ENCODE peak calls at places on chromosomes 7 and 10, in six cellular contexts. One of them, this sample, is unnamed. For H3K4me1 and H3K9me3, the result is how much of the 10 kb centered on the place peaks cover.

GRCh38 chr7:129872054-129872453 is 80.7 kb downstream of the UBE2H start:
- DNase-seq in fibroblast of lung: no peak
- DNase-seq in PC-9: no peak
- DNase-seq in neural progenitor cell: no peak
- DNase-seq in HCT116: no peak
- DNase-seq in endothelial cell of umbilical vein: no peak
- DNase-seq in this sample: no peak

GRCh38 chr10:74901240-74901827 is 74.9 kb downstream of the KAT6B start:
- DNase-seq in fibroblast of lung: no peak
- DNase-seq in HCT116: no peak
- DNase-seq in neural progenitor cell: no peak
- DNase-seq in endothelial cell of umbilical vein: no peak
- DNase-seq in PC-9: no peak
- DNase-seq in this sample: no peak

GRCh38 chr10:123884351-123884906 is 7.2 kb downstream of the CPXM2 start:
- DNase-seq in neural progenitor cell: no peak
- DNase-seq in endothelial cell of umbilical vein: no peak
- DNase-seq in fibroblast of lung: no peak
- DNase-seq in HCT116: no peak
- DNase-seq in PC-9: no peak
- DNase-seq in this sample: no peak

GRCh38 chr10:30219977-30220751 is 128.9 kb downstream of the MTPAP start:
- DNase-seq in fibroblast of lung: peak
- DNase-seq in HCT116: no peak
- DNase-seq in PC-9: peak
- DNase-seq in neural progenitor cell: peak
- DNase-seq in endothelial cell of umbilical vein: peak
- DNase-seq in this sample: peak

GRCh38 chr7:101688183-101688831 is 59.2 kb upstream of the MYL10 start:
- DNase-seq in endothelial cell of umbilical vein: peak
- DNase-seq in PC-9: peak
- DNase-seq in neural progenitor cell: peak
- DNase-seq in fibroblast of lung: peak
- DNase-seq in HCT116: peak
- DNase-seq in this sample: peak

GRCh38 chr7:113968713-113969112 is 49.9 kb upstream of the PPP1R3A start:
- DNase-seq in HCT116: no peak
- DNase-seq in PC-9: no peak
- DNase-seq in neural progenitor cell: no peak
- DNase-seq in fibroblast of lung: no peak
- DNase-seq in endothelial cell of umbilical vein: no peak
- DNase-seq in this sample: no peak

GRCh38 chr10:74058071-74058470 is 60.2 kb downstream of the VCL start:
- DNase-seq in endothelial cell of umbilical vein: peak
- DNase-seq in fibroblast of lung: no peak
- DNase-seq in neural progenitor cell: no peak
- DNase-seq in HCT116: no peak
- DNase-seq in PC-9: peak
- DNase-seq in this sample: peak

GRCh38 chr10:18713077-18713476 is 53.8 kb downstream of the ARL5B start:
- DNase-seq in neural progenitor cell: no peak
- DNase-seq in PC-9: peak
- DNase-seq in fibroblast of lung: peak
- DNase-seq in HCT116: no peak
- DNase-seq in endothelial cell of umbilical vein: no peak
- DNase-seq in this sample: no peak

GRCh38 chr10:10438335-10439123 is 579.1 kb upstream of the CELF2 start:
- DNase-seq in HCT116: no peak
- DNase-seq in endothelial cell of umbilical vein: no peak
- DNase-seq in PC-9: no peak
- DNase-seq in neural progenitor cell: no peak
- DNase-seq in fibroblast of lung: peak
- DNase-seq in this sample: no peak

DNA sequence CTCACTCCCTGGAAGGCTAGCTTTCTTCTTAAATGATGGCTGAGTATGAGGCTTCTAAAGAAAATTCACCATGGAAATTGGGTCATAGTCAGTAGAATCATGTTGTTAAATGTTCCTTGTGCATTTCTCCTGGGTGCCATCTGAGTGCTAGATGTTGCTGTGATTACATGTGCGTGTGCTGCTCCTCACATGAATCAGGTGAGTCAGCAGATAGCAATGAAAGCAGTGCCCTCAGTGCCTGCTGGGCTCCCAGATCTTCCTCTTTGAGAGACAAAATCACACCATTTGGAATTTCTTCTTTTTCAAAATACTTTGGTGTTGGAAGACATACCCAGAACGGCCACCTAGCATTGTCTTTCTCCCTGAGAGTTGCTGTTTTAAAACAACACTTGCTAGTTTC is 331.7 kb downstream of the XPNPEP1 start:
- DNase-seq in endothelial cell of umbilical vein: no peak
- DNase-seq in neural progenitor cell: no peak
- DNase-seq in fibroblast of lung: no peak
- DNase-seq in HCT116: no peak
- DNase-seq in PC-9: no peak
- DNase-seq in this sample: no peak
- H3K4me1 ChIP-seq in endothelial cell of umbilical vein: under half
- H3K4me1 ChIP-seq in neural progenitor cell: under half
- H3K4me1 ChIP-seq in fibroblast of lung: under half
- H3K4me1 ChIP-seq in HCT116: under half
- H3K4me1 ChIP-seq in PC-9: under half
- H3K4me1 ChIP-seq in this sample: under half

GRCh38 chr7:28900311-28900710 is 57.8 kb downstream of the TRIL start:
- DNase-seq in fibroblast of lung: no peak
- DNase-seq in HCT116: no peak
- DNase-seq in PC-9: no peak
- DNase-seq in endothelial cell of umbilical vein: no peak
- DNase-seq in neural progenitor cell: peak
- DNase-seq in this sample: no peak

GRCh38 chr7:28908775-28909174 is 49.4 kb downstream of the TRIL start:
- DNase-seq in endothelial cell of umbilical vein: no peak
- DNase-seq in neural progenitor cell: no peak
- DNase-seq in HCT116: no peak
- DNase-seq in fibroblast of lung: no peak
- DNase-seq in PC-9: no peak
- DNase-seq in this sample: no peak

GRCh38 chr7:28903779-28904538 is 54.2 kb downstream of the TRIL start:
- DNase-seq in endothelial cell of umbilical vein: no peak
- DNase-seq in neural progenitor cell: no peak
- DNase-seq in HCT116: no peak
- DNase-seq in PC-9: no peak
- DNase-seq in fibroblast of lung: peak
- DNase-seq in this sample: no peak

GRCh38 chr7:28904539-28905143 is 53.5 kb downstream of the TRIL start:
- DNase-seq in HCT116: no peak
- DNase-seq in PC-9: no peak
- DNase-seq in neural progenitor cell: peak
- DNase-seq in fibroblast of lung: peak
- DNase-seq in endothelial cell of umbilical vein: no peak
- DNase-seq in this sample: no peak
- H2AFZ ChIP-seq in HCT116: no peak
- H2AFZ ChIP-seq in PC-9: peak
- H2AFZ ChIP-seq in neural progenitor cell: peak
- H2AFZ ChIP-seq in fibroblast of lung: peak
- H2AFZ ChIP-seq in endothelial cell of umbilical vein: no peak
- H2AFZ ChIP-seq in this sample: no peak

GRCh38 chr10:129494176-129494575 is 27.1 kb downstream of the MGMT start:
- DNase-seq in PC-9: no peak
- DNase-seq in fibroblast of lung: no peak
- DNase-seq in neural progenitor cell: no peak
- DNase-seq in endothelial cell of umbilical vein: no peak
- DNase-seq in HCT116: no peak
- DNase-seq in this sample: no peak
- H3K9me3 ChIP-seq in PC-9: under half
- H3K9me3 ChIP-seq in fibroblast of lung: under half
- H3K9me3 ChIP-seq in neural progenitor cell: under half
- H3K9me3 ChIP-seq in endothelial cell of umbilical vein: under half
- H3K9me3 ChIP-seq in HCT116: under half
- H3K9me3 ChIP-seq in this sample: under half

GRCh38 chr7:47548546-47548945 is 33.4 kb downstream of the TNS3 start:
- DNase-seq in fibroblast of lung: no peak
- DNase-seq in endothelial cell of umbilical vein: no peak
- DNase-seq in neural progenitor cell: no peak
- DNase-seq in HCT116: no peak
- DNase-seq in PC-9: no peak
- DNase-seq in this sample: no peak
- H3K4me1 ChIP-seq in fibroblast of lung: under half
- H3K4me1 ChIP-seq in endothelial cell of umbilical vein: under half
- H3K4me1 ChIP-seq in neural progenitor cell: under half
- H3K4me1 ChIP-seq in HCT116: under half
- H3K4me1 ChIP-seq in PC-9: under half
- H3K4me1 ChIP-seq in this sample: under half

DNA sequence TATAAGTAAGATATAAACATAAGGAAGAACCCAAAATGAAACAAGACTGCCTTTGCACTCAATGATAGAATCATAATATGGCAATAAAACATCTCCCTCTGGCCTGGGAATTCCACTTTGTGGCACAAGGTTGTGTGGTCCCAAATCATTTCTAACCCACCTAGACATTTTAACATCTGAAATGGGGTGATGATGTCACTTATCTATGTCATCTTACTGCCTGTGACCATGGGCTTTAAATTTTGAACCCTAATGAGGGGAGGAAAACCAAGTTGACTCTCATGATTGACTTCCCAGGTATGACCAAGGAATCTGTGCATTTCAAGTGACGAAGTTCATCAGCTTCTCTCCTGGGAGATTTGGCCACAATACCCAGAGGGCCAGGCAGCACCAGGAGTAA is 24.5 kb upstream of the ACSM6 start:
- DNase-seq in fibroblast of lung: no peak
- DNase-seq in neural progenitor cell: no peak
- DNase-seq in PC-9: no peak
- DNase-seq in HCT116: no peak
- DNase-seq in endothelial cell of umbilical vein: no peak
- DNase-seq in this sample: no peak
- H2AFZ ChIP-seq in fibroblast of lung: no peak
- H2AFZ ChIP-seq in neural progenitor cell: no peak
- H2AFZ ChIP-seq in PC-9: no peak
- H2AFZ ChIP-seq in HCT116: no peak
- H2AFZ ChIP-seq in endothelial cell of umbilical vein: no peak
- H2AFZ ChIP-seq in this sample: no peak